ENCODE peak calls at places on chromosomes 6 and 20, in eight cellular contexts. E is stomach; P is left ventricle myocardium inferior; X is BE2C; G is lung; M is heart left ventricle; U is CD8-positive, alpha-beta memory T cell; N is left lung. R is an unnamed sample. For H3K4me1, the result is how much of the 10 kb centered on the place peaks cover.

GRCh38 chr6:135496805-135497411 is 632 bp downstream of the AHI1 start:
- DNase-seq in N (no peak), P (no peak), M (no peak), X (no peak), E (no peak), G (no peak), U (no peak), R (no peak)

GRCh38 chr6:51778666-51779065 is 308.7 kb downstream of the PKHD1 start:
- DNase-seq in E (no peak), N (no peak), U (no peak), P (no peak), G (no peak), M (no peak), X (no peak), R (no peak)

GRCh38 chr6:28443112-28443773 is at the start of gene ZSCAN23:
- DNase-seq in M (peak), N (peak), E (peak), X (peak), U (peak), G (peak), P (peak), R (peak)

GRCh38 chr20:4814696-4815252 is 93.1 kb downstream of the PRND start:
- DNase-seq in M (no peak), X (no peak), G (no peak), N (peak), E (peak), P (peak), U (no peak), R (no peak)

GRCh38 chr6:7271205-7271534 is 41.8 kb downstream of the SSR1 start:
- DNase-seq in U (no peak), X (no peak), M (no peak), E (no peak), P (no peak), G (no peak), N (peak), R (no peak)

GRCh38 chr6:109861946-109862345 is 116.2 kb upstream of the GPR6 start:
- DNase-seq in M (no peak), U (no peak), P (no peak), E (no peak), G (no peak), X (no peak), N (no peak), R (no peak)

GRCh38 chr6:108884211-108885059 is 36.2 kb downstream of the ARMC2 start:
- DNase-seq in N (no peak), X (no peak), M (no peak), G (no peak), P (no peak), E (no peak), U (no peak), R (no peak)

GRCh38 chr20:61073376-61073775 is 178.7 kb upstream of the CDH4 start:
- DNase-seq in U (no peak), G (no peak), E (no peak), P (no peak), M (no peak), X (no peak), N (no peak), R (no peak)

GRCh38 chr6:137892271-137892708 is 25.2 kb downstream of the TNFAIP3 start:
- DNase-seq in G (no peak), X (no peak), U (no peak), E (no peak), M (no peak), N (no peak), P (no peak), R (no peak)

GRCh38 chr6:150200428-150201105 is 57.7 kb downstream of the PPP1R14C start:
- DNase-seq in X (no peak), U (no peak), E (no peak), P (no peak), G (no peak), N (no peak), M (no peak), R (no peak)

GRCh38 chr20:39082686-39083085 is 120.5 kb downstream of the DHX35 start:
- DNase-seq in X (no peak), P (no peak), G (no peak), E (no peak), N (no peak), M (no peak), U (no peak), R (peak)

GRCh38 chr6:65566117-65566516 is 140.9 kb downstream of the EYS start:
- DNase-seq in U (no peak), X (no peak), N (no peak), M (no peak), E (no peak), G (no peak), P (no peak), R (peak)

GRCh38 chr6:36119927-36120477 is 10.3 kb upstream of the MAPK13 start:
- DNase-seq in N (no peak), M (no peak), X (no peak), E (no peak), U (no peak), G (no peak), P (no peak), R (no peak)
- H3K4me1 ChIP-seq in N (under half), M (under half), X (under half), E (half or more), U (half or more), G (under half), P (under half), R (under half)

GRCh38 chr6:43276180-43277082 is 21.6 kb upstream of the SLC22A7 start:
- DNase-seq in G (no peak), P (no peak), E (no peak), X (no peak), N (no peak), U (peak), M (no peak), R (no peak)
- H3K4me3 ChIP-seq in G (no peak), P (peak), E (peak), X (no peak), N (no peak), U (peak), M (no peak), R (no peak)

DNA sequence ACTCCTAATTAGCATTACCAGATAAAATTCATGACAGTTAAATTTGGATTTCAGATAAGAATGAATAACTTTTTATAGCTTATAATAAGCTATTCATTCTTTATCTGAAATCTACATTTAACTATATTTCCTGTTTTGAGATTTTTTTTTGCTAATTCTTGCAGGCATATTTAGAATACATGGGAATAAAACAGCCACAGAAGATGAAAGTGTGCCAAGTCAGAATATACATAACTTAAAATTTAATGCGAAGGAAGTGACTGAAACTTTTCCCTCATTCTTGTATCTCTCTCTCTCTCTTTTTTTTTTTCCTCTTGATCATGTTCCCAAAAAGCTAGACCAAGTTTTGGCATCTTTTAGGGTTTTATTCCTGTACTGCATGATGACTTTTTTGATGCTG is 205.4 kb downstream of the MYLK4 start:
- DNase-seq in U (no peak), M (no peak), E (no peak), X (no peak), P (no peak), G (no peak), N (no peak), R (no peak)
- H3K4me1 ChIP-seq in U (under half), M (under half), E (under half), X (under half), P (under half), G (under half), N (under half), R (under half)

GRCh38 chr20:53828673-53829085 is 235.0 kb upstream of the ZNF217 start:
- DNase-seq in X (no peak), M (no peak), G (no peak), U (no peak), N (no peak), E (no peak), P (no peak), R (peak)
- H3K4me3 ChIP-seq in X (no peak), M (peak), G (no peak), U (peak), N (peak), E (peak), P (peak), R (peak)

DNA sequence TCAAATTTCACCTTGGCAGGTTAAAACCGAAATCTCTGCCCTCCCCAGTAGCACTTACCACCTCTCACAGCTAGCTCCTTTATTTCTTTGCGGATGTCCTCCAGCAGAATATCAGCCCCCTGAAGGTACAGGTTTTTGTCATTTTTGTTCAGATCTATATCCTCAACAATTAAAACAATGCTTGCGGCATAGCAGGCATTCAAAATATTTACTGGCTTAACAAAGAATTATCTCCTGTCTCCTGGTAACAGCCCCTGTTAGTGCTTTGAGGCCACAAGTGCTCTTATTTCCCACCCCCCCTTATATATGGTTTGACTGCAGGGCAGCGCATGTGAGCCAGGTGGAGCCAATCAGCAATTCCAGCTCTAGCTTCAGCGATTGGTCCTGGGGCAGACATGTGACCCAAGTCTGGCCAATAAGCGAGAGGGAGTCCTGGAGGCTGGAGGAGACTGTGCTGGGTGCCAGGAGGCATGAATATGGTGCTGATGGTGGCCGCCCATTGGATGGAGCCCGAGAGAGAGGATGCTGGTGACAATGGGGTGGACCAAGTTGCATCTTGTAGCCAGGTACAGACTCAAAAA is 21.0 kb downstream of the SULF2 start:
- DNase-seq in E (no peak), U (no peak), N (no peak), X (peak), P (no peak), G (no peak), M (no peak), R (no peak)
- H3K4me1 ChIP-seq in E (under half), U (under half), N (under half), X (under half), P (under half), G (under half), M (under half), R (under half)

GRCh38 chr6:134172020-134172766 is 119.8 kb upstream of the SLC2A12 start:
- DNase-seq in U (no peak), P (no peak), G (no peak), N (no peak), M (no peak), E (no peak), X (no peak), R (no peak)

GRCh38 chr6:134171517-134171916 is 119.1 kb upstream of the SLC2A12 start:
- DNase-seq in G (no peak), N (no peak), M (no peak), E (no peak), X (no peak), U (no peak), P (no peak), R (no peak)

GRCh38 chr6:134169881-134170486 is 117.6 kb upstream of the SLC2A12 start:
- DNase-seq in G (no peak), U (no peak), M (no peak), X (peak), E (no peak), N (no peak), P (no peak), R (no peak)

GRCh38 chr6:134168580-134169223 is 116.3 kb upstream of the SLC2A12 start:
- DNase-seq in P (no peak), E (no peak), M (no peak), X (no peak), U (no peak), N (no peak), G (no peak), R (no peak)

DNA sequence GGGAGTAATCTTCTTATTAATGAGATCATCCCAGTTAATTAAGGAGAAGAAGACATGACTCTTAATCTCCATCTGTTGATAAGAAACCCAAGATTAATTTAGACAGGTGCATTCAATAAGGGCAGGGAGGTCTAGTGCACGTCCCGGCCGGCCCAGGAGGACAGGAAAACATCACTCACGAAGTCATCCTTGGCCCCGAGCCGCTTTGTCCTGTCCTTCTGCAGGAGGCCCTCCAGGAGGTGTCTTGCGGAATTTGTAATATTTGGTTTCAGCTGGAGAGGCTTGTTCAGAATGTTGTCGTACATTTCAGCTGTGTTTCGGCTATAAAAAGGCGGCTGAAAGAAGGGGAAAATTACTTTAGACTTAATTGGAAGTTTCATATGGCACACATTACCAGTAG is 118.4 kb upstream of the SLC2A12 start:
- DNase-seq in U (no peak), X (peak), M (no peak), N (no peak), E (no peak), P (no peak), G (no peak), R (no peak)
- H3K4me3 ChIP-seq in U (no peak), X (peak), M (peak), N (peak), E (peak), P (peak), G (peak), R (no peak)

DNA sequence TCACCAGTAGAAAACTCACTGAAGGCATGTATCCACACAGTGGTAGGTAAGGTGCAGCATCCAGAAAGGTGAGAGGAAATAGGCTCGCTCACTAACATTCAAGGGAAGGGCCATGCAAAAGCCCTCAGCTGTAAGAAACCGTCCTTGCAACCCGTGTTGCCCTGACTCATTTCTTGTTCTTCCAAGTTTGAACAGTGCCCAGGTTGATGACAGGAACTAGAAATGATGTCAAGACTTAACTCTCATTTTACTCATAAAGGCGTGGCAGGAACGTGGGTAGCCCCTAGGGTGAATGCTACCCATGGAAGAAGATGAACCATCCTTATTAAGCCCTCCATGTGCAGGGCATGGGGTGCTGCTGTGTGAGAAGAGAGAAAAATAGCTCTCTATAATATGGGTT is 187.6 kb downstream of the CD83 start:
- DNase-seq in E (no peak), N (no peak), G (no peak), U (no peak), P (no peak), M (no peak), X (no peak), R (no peak)
- H3K4me1 ChIP-seq in E (under half), N (under half), G (under half), U (under half), P (under half), M (under half), X (under half), R (under half)

GRCh38 chr20:50516180-50516934 is 6.2 kb downstream of the PTPN1 start:
- DNase-seq in M (no peak), X (no peak), U (no peak), N (no peak), G (no peak), P (no peak), E (no peak), R (no peak)

GRCh38 chr20:50518270-50518721 is 8.1 kb downstream of the PTPN1 start:
- DNase-seq in N (no peak), U (no peak), G (no peak), M (no peak), X (no peak), P (no peak), E (no peak), R (no peak)

GRCh38 chr20:50517817-50518154 is 7.6 kb downstream of the PTPN1 start:
- DNase-seq in G (no peak), X (no peak), P (no peak), M (no peak), N (no peak), E (no peak), U (peak), R (no peak)

GRCh38 chr20:50515471-50516106 is 5.4 kb downstream of the PTPN1 start:
- DNase-seq in E (no peak), P (no peak), G (no peak), X (no peak), U (no peak), N (no peak), M (no peak), R (no peak)

DNA sequence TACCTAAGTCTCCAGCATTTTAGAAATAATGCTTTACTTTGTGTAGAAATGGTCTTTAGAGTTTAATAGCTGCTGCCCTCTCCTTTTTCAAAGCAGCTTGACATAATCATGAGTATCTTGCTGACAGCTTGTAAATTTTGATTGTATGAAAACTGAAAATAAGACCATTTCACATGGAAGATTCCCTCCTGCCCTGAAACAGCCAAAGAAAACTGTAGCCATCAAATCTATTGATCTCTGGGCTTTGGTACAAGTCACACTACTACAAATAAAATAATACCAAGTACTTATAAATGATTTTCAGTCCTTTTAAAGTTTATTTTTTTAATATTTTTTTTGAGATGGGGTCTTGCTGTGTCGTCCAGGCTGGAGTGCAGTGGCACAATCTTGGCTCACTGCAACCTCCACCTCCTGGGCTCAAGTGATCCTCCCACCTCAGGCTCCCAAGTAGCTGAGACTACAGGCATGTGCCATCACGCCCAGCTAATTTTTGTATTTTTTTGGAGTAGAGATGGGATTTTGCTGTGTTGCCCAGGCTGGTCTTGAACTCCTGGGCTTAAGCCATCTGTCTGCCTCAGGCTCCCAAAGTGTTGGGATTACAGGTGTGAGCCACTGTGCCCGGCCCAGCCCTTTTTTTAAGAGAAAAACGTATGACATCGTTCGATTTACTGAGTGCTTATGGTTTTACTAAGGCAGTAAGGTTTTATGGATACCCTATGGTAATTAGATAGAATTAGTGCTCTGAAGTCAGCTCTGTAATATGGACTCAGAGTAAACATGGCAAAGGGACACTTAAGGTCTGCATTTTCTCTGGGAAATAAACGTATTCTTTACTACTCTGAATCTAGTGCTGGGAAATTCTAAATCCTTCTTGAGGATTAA is 7.0 kb downstream of the PTPN1 start:
- DNase-seq in M (no peak), N (no peak), G (no peak), P (no peak), E (no peak), X (no peak), U (no peak), R (no peak)
- H3K4me3 ChIP-seq in M (no peak), N (no peak), G (no peak), P (no peak), E (no peak), X (no peak), U (peak), R (no peak)

R was measured in SJCRH30.